ENCODE peak calls at places on chromosomes 7 and 10, in ten cellular contexts. N is astrocyte; V is colonic mucosa; X is CD8-positive, alpha-beta T cell; Z is upper lobe of right lung; A is PC-9; P is neural progenitor cell; U is left lung; B is pancreas; K is tibial nerve. G is an unnamed sample. For H3K27me3, the result is how much of the 10 kb centered on the place peaks cover.

GRCh38 chr10:33521062-33521461 is 186.6 kb upstream of the NRP1 start:
- DNase-seq in N (peak), V (no peak), X (no peak), Z (no peak), A (no peak), P (no peak), U (no peak), B (no peak), K (no peak), G (no peak)

GRCh38 chr7:98284335-98285036 is 3.0 kb downstream of the BRI3 start:
- DNase-seq in N (peak), V (peak), X (no peak), Z (peak), A (peak), P (no peak), U (peak), B (peak), K (peak), G (peak)

GRCh38 chr7:71982847-71983246 is 429.3 kb downstream of the CALN1 start:
- DNase-seq in N (no peak), V (no peak), X (no peak), Z (no peak), A (no peak), P (no peak), U (no peak), B (no peak), K (no peak), G (no peak)

GRCh38 chr10:73209705-73210104 is 37.4 kb downstream of the DNAJC9 start:
- DNase-seq in N (peak), V (no peak), X (no peak), Z (no peak), A (no peak), P (no peak), U (no peak), B (no peak), K (no peak), G (no peak)

GRCh38 chr10:70381491-70382421 is 669 bp downstream of the LRRC20 start:
- DNase-seq in N (peak), V (peak), X (peak), Z (peak), A (no peak), P (peak), U (no peak), B (no peak), K (no peak), G (peak)

GRCh38 chr7:111107576-111107975 is 16.6 kb downstream of the LRRN3 start:
- DNase-seq in N (no peak), V (no peak), X (no peak), Z (no peak), A (no peak), P (no peak), U (no peak), B (no peak), K (no peak), G (no peak)

GRCh38 chr7:29299986-29300609 is 105.5 kb downstream of the CHN2 start:
- DNase-seq in N (no peak), V (no peak), X (no peak), Z (no peak), A (peak), P (no peak), U (no peak), B (no peak), K (no peak), G (no peak)

GRCh38 chr10:132369636-132370185 is 27.3 kb upstream of the PWWP2B start:
- DNase-seq in N (no peak), V (no peak), X (no peak), Z (peak), A (no peak), P (no peak), U (no peak), B (no peak), K (no peak), G (no peak)

GRCh38 chr7:76257973-76258372 is 44.5 kb upstream of the HSPB1 start:
- DNase-seq in N (no peak), V (no peak), X (no peak), Z (no peak), A (no peak), P (peak), U (no peak), B (no peak), K (no peak), G (no peak)

GRCh38 chr10:99539820-99540219 is 7.1 kb downstream of the NKX2-3 start:
- DNase-seq in N (no peak), V (no peak), X (no peak), Z (no peak), A (no peak), P (no peak), U (no peak), B (no peak), K (no peak), G (no peak)
- H3K27me3 ChIP-seq in N (half or more), V (half or more), X (under half), Z (half or more), A (under half), P (half or more), U (half or more), B (under half), K (under half), G (half or more)

DNA sequence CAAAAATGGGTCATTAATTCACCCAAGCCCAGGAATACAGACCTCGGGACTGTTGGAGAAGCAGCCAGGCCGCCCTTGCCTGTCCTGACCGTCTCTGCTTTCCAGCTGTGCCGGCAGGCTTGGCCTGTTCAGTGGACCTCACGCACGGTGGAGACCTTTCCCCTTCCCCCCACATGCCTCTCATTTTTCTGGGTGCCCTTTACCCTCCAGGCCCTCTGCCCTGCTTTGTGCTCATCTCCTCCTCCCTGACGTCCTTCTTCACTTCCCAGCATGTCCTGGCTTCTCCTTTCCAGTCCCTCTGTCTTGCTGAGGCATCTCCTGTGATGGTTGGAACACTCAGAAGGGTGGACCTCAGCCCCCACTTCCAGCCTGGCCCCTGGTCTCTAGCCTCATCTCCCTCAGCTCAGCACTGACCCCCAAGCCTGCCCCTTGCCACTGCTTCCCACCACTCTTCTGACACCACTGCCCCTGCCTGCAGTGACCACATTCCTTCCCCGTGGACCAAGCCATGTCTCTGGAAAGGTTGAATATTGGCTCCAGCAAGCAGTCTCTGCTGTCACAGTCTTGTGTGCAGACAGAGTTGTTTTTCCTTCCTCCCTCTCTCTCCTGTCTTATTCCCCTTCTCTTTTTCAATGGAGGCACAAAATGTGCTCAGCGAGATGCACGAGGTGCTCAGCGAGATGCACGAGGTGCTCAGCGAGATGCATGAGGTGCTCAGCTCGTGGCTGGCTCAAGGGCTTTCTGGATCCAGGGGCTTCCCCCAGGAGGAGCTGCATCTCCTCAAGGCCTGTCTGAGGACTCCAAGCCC is 14.9 kb downstream of the BAG3 start:
- DNase-seq in N (no peak), V (no peak), X (no peak), Z (no peak), A (no peak), P (no peak), U (no peak), B (no peak), K (no peak), G (no peak)
- H3K27ac ChIP-seq in N (peak), V (no peak), X (no peak), Z (no peak), A (peak), P (no peak), U (no peak), B (no peak), K (no peak), G (peak)

DNA sequence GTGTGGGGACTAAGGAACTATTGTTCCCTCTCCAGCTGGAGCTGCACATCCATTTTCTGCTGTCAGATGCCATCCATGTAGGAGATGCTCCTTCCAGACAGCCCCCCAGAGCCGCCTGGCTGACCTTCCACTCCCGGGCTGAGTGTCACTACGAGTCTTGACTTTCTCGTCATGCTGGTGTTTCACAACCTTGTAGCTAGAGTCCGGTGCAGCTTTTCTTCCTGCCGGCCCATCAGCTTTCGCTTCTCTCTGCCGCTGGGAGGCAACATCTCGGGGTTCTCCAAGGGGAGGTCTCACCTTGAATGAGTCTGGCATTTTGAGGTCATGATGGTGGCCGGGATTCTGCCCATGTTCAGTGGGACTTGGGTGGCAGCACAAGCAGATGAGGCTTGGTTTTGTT is 285.2 kb downstream of the CAMK1D start:
- DNase-seq in N (no peak), V (no peak), X (no peak), Z (no peak), A (no peak), P (peak), U (no peak), B (no peak), K (no peak), G (no peak)
- TF ChIP-seq CTCF in N (no peak), V (no peak), X (no peak), Z (no peak), A (no peak), P (no peak), U (no peak), B (no peak), K (no peak), G (no peak)

GRCh38 chr10:100858258-100858657 is 54.5 kb upstream of the SLF2 start:
- DNase-seq in N (no peak), V (no peak), X (no peak), Z (no peak), A (no peak), P (no peak), U (no peak), B (no peak), K (no peak), G (no peak)

GRCh38 chr10:100864981-100865380 is 47.8 kb upstream of the SLF2 start:
- DNase-seq in N (no peak), V (no peak), X (no peak), Z (no peak), A (no peak), P (no peak), U (no peak), B (peak), K (no peak), G (no peak)

GRCh38 chr10:100863433-100863832 is 49.3 kb upstream of the SLF2 start:
- DNase-seq in N (no peak), V (no peak), X (no peak), Z (no peak), A (no peak), P (no peak), U (no peak), B (no peak), K (no peak), G (no peak)

GRCh38 chr10:100858742-100859141 is 54.0 kb upstream of the SLF2 start:
- DNase-seq in N (no peak), V (no peak), X (no peak), Z (no peak), A (no peak), P (no peak), U (no peak), B (no peak), K (no peak), G (no peak)

DNA sequence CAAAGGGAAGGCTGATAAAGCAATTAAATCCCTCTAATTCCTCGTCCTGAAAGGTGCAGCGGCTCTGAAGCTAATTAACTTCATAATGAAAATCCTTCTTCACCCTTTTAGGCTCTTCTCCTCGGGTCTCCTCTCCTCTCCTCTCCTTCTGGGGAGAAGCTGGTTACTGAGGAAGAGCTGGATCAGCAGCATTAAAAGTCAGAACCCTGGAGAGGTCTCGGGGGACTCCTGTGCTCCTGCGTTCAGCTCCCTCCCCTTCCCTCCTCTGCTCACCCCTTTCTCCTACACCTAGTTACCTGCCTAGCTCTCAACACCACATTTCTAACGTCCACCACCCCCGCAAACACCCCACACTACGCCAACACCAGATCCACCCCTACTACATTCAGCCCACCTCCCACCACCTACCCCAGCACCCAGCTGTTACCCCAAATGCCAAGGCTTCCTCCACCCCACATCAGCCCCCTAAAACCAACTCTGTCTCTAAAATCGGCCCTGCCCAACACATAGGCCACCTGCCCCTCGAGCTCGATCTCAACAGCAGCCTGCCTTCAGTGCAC is 53.5 kb upstream of the SLF2 start:
- DNase-seq in N (no peak), V (no peak), X (no peak), Z (no peak), A (no peak), P (no peak), U (no peak), B (no peak), K (no peak), G (no peak)
- H3K27me3 ChIP-seq in N (under half), V (under half), X (under half), Z (under half), A (half or more), P (half or more), U (half or more), B (under half), K (under half), G (half or more)

GRCh38 chr10:107553470-107553869 is 389.0 kb upstream of the SORCS1 start:
- DNase-seq in N (peak), V (no peak), X (no peak), Z (no peak), A (no peak), P (no peak), U (no peak), B (no peak), K (no peak), G (no peak)
- H3K27ac ChIP-seq in N (peak), V (no peak), X (no peak), Z (no peak), A (no peak), P (no peak), U (no peak), B (no peak), K (no peak), G (no peak)

G was measured in left ventricle myocardium inferior.